ENCODE peak calls at places on chromosomes 1 and 21, in four cellular contexts. N is cardiac fibroblast, G is HuH-7.5, F is renal cortical epithelial cell. D is an unnamed sample.

GRCh38 chr1:202164271-202165037 is 4.1 kb upstream of the PTPN7 start:
- DNase-seq in N (no peak), G (no peak), F (no peak), D (no peak)

GRCh38 chr1:203692565-203693470 is 66.2 kb downstream of the ATP2B4 start:
- DNase-seq in N (peak), G (no peak), F (peak), D (peak)

GRCh38 chr1:64745181-64745985 is 508 bp downstream of the RAVER2 start:
- DNase-seq in N (peak), G (peak), F (no peak), D (peak)

GRCh38 chr1:198156111-198156744 is 570 bp upstream of the NEK7 start:
- DNase-seq in N (peak), G (peak), F (peak), D (peak)

GRCh38 chr1:38209986-38210385 is 163.4 kb upstream of the POU3F1 start:
- DNase-seq in N (no peak), G (no peak), F (no peak), D (no peak)

GRCh38 chr21:42597487-42598158 is 55.8 kb upstream of the PDE9A start:
- DNase-seq in N (no peak), G (no peak), F (no peak), D (no peak)

GRCh38 chr1:66438062-66438970 is 95.6 kb upstream of the SGIP1 start:
- DNase-seq in N (no peak), G (no peak), F (no peak), D (peak)

GRCh38 chr1:243731301-243731891 is 118.6 kb downstream of the AKT3 start:
- DNase-seq in N (peak), G (no peak), F (peak), D (no peak)

GRCh38 chr1:53135735-53136114 is 6.7 kb downstream of the SLC1A7 start:
- DNase-seq in N (peak), G (no peak), F (peak), D (peak)

GRCh38 chr1:11948822-11949458 is 14.4 kb downstream of the PLOD1 start:
- DNase-seq in N (no peak), G (no peak), F (no peak), D (peak)

GRCh38 chr1:203669739-203670138 is 43.1 kb downstream of the ATP2B4 start:
- DNase-seq in N (peak), G (peak), F (peak), D (peak)

GRCh38 chr1:179877586-179878265 is at the start of gene TOR1AIP2:
- DNase-seq in N (peak), G (peak), F (peak), D (peak)

GRCh38 chr1:180358649-180359048 is 128.6 kb downstream of the LHX4 start:
- DNase-seq in N (peak), G (no peak), F (no peak), D (no peak)

GRCh38 chr21:36105327-36105842 is 29.5 kb upstream of the CBR3 start:
- DNase-seq in N (no peak), G (no peak), F (no peak), D (no peak)

GRCh38 chr1:167090289-167090942 is at the start of gene GPA33:
- DNase-seq in N (no peak), G (no peak), F (no peak), D (no peak)

GRCh38 chr21:37914211-37914900 is 1.9 kb downstream of the KCNJ6 start:
- DNase-seq in N (peak), G (peak), F (peak), D (peak)

GRCh38 chr1:97814121-97814520 is 106.7 kb downstream of the DPYD start:
- DNase-seq in N (no peak), G (no peak), F (peak), D (peak)

GRCh38 chr1:34792868-34793727 is at the start of gene GJA4:
- DNase-seq in N (no peak), G (no peak), F (no peak), D (no peak)

GRCh38 chr1:20402585-20403422 is 83.2 kb downstream of the CAMK2N1 start:
- DNase-seq in N (peak), G (no peak), F (no peak), D (no peak)

GRCh38 chr1:172002725-172003345 is 161.5 kb downstream of the DNM3 start:
- DNase-seq in N (peak), G (no peak), F (peak), D (peak)

GRCh38 chr1:235867903-235868469 is 1.3 kb upstream of the LYST start:
- DNase-seq in N (no peak), G (no peak), F (no peak), D (no peak)

GRCh38 chr1:233020441-233020840 is 70.0 kb downstream of the NTPCR start:
- DNase-seq in N (peak), G (no peak), F (no peak), D (no peak)

GRCh38 chr1:247043406-247043805 is 35.2 kb downstream of the ZNF670 start:
- DNase-seq in N (no peak), G (no peak), F (no peak), D (no peak)

GRCh38 chr1:40451238-40451585 is 936 bp downstream of the ZFP69B start:
- DNase-seq in N (no peak), G (no peak), F (no peak), D (no peak)

GRCh38 chr1:223549740-223550139 is 115.8 kb downstream of the CAPN8 start:
- DNase-seq in N (no peak), G (no peak), F (no peak), D (no peak)

GRCh38 chr1:98315309-98315708 is 346.2 kb upstream of the SNX7 start:
- DNase-seq in N (peak), G (no peak), F (peak), D (peak)